ENCODE peak calls at places on chromosomes 7 and 10, in four cellular contexts. One of them, this sample, is unnamed.

GRCh38 chr10:102832987-102833386 is 4.2 kb downstream of the CYP17A1 start:
- DNase-seq in WTC11: no peak
- DNase-seq in BE2C: no peak
- DNase-seq in thoracic aorta: no peak
- DNase-seq in this sample: no peak

GRCh38 chr10:3745582-3745981 is 39.4 kb downstream of the KLF6 start:
- DNase-seq in BE2C: no peak
- DNase-seq in thoracic aorta: no peak
- DNase-seq in WTC11: no peak
- DNase-seq in this sample: no peak

GRCh38 chr7:121076350-121077164 is 88.0 kb downstream of the CPED1 start:
- DNase-seq in BE2C: no peak
- DNase-seq in thoracic aorta: no peak
- DNase-seq in WTC11: no peak
- DNase-seq in this sample: no peak

GRCh38 chr7:74575083-74575803 is 82.3 kb upstream of the GTF2I start:
- DNase-seq in WTC11: no peak
- DNase-seq in thoracic aorta: no peak
- DNase-seq in BE2C: no peak
- DNase-seq in this sample: no peak

GRCh38 chr10:6928531-6929080 is 348.5 kb upstream of the PRKCQ start:
- DNase-seq in WTC11: no peak
- DNase-seq in BE2C: no peak
- DNase-seq in thoracic aorta: no peak
- DNase-seq in this sample: no peak

GRCh38 chr10:11109590-11109989 is 91.9 kb downstream of the CELF2 start:
- DNase-seq in thoracic aorta: no peak
- DNase-seq in WTC11: no peak
- DNase-seq in BE2C: no peak
- DNase-seq in this sample: no peak

GRCh38 chr7:93016085-93016471 is 101.7 kb downstream of the SAMD9 start:
- DNase-seq in thoracic aorta: no peak
- DNase-seq in WTC11: no peak
- DNase-seq in BE2C: no peak
- DNase-seq in this sample: no peak

GRCh38 chr10:4545077-4545476 is 280.9 kb upstream of the AKR1E2 start:
- DNase-seq in BE2C: no peak
- DNase-seq in thoracic aorta: no peak
- DNase-seq in WTC11: no peak
- DNase-seq in this sample: no peak

GRCh38 chr10:20834825-20835224 is 62.3 kb downstream of the NEBL start:
- DNase-seq in WTC11: no peak
- DNase-seq in thoracic aorta: no peak
- DNase-seq in BE2C: no peak
- DNase-seq in this sample: no peak

GRCh38 chr10:5948999-5949759 is 28.2 kb downstream of the IL15RA start:
- DNase-seq in WTC11: peak
- DNase-seq in BE2C: peak
- DNase-seq in thoracic aorta: no peak
- DNase-seq in this sample: peak

GRCh38 chr7:147678943-147679342 is 911.6 kb upstream of the C7orf33 start:
- DNase-seq in BE2C: no peak
- DNase-seq in WTC11: no peak
- DNase-seq in thoracic aorta: no peak
- DNase-seq in this sample: no peak

GRCh38 chr7:55641273-55641691 is 69.0 kb upstream of the VOPP1 start:
- DNase-seq in WTC11: peak
- DNase-seq in BE2C: peak
- DNase-seq in thoracic aorta: no peak
- DNase-seq in this sample: no peak

GRCh38 chr10:113991091-113991860 is 52.4 kb upstream of the ADRB1 start:
- DNase-seq in BE2C: no peak
- DNase-seq in thoracic aorta: no peak
- DNase-seq in WTC11: no peak
- DNase-seq in this sample: no peak

GRCh38 chr10:58588673-58589265 is 76.1 kb downstream of the BICC1 start:
- DNase-seq in WTC11: peak
- DNase-seq in BE2C: no peak
- DNase-seq in thoracic aorta: no peak
- DNase-seq in this sample: no peak

GRCh38 chr7:28813238-28813962 is 144.7 kb downstream of the TRIL start:
- DNase-seq in WTC11: no peak
- DNase-seq in thoracic aorta: no peak
- DNase-seq in BE2C: no peak
- DNase-seq in this sample: no peak

GRCh38 chr10:78630944-78631838 is 437.6 kb upstream of the ZMIZ1 start:
- DNase-seq in WTC11: no peak
- DNase-seq in BE2C: no peak
- DNase-seq in thoracic aorta: no peak
- DNase-seq in this sample: no peak

GRCh38 chr7:130939285-130940095 is 205.5 kb upstream of the KLF14 start:
- DNase-seq in thoracic aorta: no peak
- DNase-seq in WTC11: no peak
- DNase-seq in BE2C: no peak
- DNase-seq in this sample: no peak

GRCh38 chr10:51000976-51001375 is 73.3 kb upstream of the PRKG1 start:
- DNase-seq in WTC11: no peak
- DNase-seq in BE2C: no peak
- DNase-seq in thoracic aorta: no peak
- DNase-seq in this sample: no peak

GRCh38 chr10:119270893-119271361 is 63.6 kb downstream of the GRK5 start:
- DNase-seq in WTC11: no peak
- DNase-seq in thoracic aorta: peak
- DNase-seq in BE2C: no peak
- DNase-seq in this sample: peak

GRCh38 chr7:32658034-32658944 is 163.0 kb downstream of the AVL9 start:
- DNase-seq in WTC11: no peak
- DNase-seq in thoracic aorta: no peak
- DNase-seq in BE2C: no peak
- DNase-seq in this sample: no peak

GRCh38 chr10:31584789-31585406 is 265.9 kb downstream of the ZEB1 start:
- DNase-seq in BE2C: peak
- DNase-seq in thoracic aorta: no peak
- DNase-seq in WTC11: no peak
- DNase-seq in this sample: no peak

GRCh38 chr10:5168897-5169296 is 16.1 kb downstream of the AKR1C8 start:
- DNase-seq in BE2C: no peak
- DNase-seq in thoracic aorta: no peak
- DNase-seq in WTC11: no peak
- DNase-seq in this sample: no peak

DNA sequence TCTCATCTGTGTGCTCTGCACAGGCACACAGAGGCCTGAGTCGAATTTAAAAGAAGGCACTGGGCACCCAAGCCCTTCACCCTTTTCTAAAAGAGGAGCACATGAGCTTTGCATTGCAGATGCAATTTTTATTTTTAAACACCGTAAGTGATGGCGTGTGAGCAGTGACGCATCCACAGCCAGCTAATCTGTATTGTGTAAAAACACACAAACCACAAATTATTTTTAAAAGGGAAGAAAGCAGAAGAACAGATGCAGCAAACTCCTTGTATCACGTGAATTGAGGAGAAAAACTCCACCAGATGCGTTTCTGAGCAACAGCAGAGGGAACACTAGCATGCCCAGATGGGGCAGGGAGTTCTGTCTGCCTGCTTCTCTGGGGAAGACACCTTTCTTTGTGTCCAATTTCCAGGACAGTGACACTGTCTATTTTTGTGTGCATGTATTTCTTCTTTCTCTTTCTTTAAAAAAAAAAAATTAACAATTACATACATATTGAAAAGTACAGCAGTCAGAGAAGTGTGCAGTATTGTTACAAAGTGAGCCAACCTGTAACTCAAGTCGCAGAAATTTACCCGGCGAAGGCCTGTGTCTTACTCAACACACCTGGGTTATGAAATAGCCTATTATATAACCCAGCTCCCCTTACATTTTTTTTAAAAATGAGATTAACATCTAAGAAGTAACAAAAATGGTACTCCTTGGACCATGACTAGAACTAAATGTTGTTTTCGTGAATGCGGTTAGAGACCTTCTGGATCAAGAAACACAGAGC is 39.2 kb downstream of the EEPD1 start:
- DNase-seq in BE2C: no peak
- DNase-seq in WTC11: no peak
- DNase-seq in thoracic aorta: no peak
- DNase-seq in this sample: no peak
- TF ChIP-seq CTCF in BE2C: no peak
- TF ChIP-seq CTCF in WTC11: no peak
- TF ChIP-seq CTCF in thoracic aorta: no peak
- TF ChIP-seq CTCF in this sample: no peak

GRCh38 chr10:62076872-62077271 is 175.4 kb downstream of the ARID5B start:
- DNase-seq in thoracic aorta: no peak
- DNase-seq in BE2C: no peak
- DNase-seq in WTC11: no peak
- DNase-seq in this sample: no peak
- TF ChIP-seq CTCF in thoracic aorta: no peak
- TF ChIP-seq CTCF in BE2C: no peak
- TF ChIP-seq CTCF in WTC11: no peak
- TF ChIP-seq CTCF in this sample: peak

GRCh38 chr7:132980406-132980805 is 101.5 kb downstream of the CHCHD3 start:
- DNase-seq in thoracic aorta: no peak
- DNase-seq in WTC11: no peak
- DNase-seq in BE2C: no peak
- DNase-seq in this sample: no peak
- TF ChIP-seq CTCF in thoracic aorta: no peak
- TF ChIP-seq CTCF in WTC11: no peak
- TF ChIP-seq CTCF in BE2C: no peak
- TF ChIP-seq CTCF in this sample: no peak

DNA sequence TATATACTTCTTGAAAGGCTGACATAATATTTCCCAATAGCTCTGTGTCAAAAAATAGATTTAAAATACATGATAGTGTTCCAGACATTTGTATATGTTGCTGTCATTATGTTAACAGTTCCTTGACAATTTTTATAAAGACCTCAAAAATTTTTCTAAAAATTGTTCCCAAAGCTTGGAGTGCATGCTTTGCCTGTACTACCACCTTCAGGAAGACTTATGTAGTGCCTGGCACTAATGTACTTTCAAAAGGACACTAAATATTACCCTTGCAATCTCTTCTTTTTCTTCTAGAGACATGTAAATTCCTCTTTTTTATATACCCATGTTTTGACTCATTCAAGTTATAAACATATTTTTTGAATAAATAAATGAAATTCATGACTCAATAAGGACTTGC is 48.0 kb upstream of the SP8 start:
- DNase-seq in WTC11: no peak
- DNase-seq in BE2C: no peak
- DNase-seq in thoracic aorta: no peak
- DNase-seq in this sample: no peak
- TF ChIP-seq CTCF in WTC11: peak
- TF ChIP-seq CTCF in BE2C: no peak
- TF ChIP-seq CTCF in thoracic aorta: no peak
- TF ChIP-seq CTCF in this sample: peak

DNA sequence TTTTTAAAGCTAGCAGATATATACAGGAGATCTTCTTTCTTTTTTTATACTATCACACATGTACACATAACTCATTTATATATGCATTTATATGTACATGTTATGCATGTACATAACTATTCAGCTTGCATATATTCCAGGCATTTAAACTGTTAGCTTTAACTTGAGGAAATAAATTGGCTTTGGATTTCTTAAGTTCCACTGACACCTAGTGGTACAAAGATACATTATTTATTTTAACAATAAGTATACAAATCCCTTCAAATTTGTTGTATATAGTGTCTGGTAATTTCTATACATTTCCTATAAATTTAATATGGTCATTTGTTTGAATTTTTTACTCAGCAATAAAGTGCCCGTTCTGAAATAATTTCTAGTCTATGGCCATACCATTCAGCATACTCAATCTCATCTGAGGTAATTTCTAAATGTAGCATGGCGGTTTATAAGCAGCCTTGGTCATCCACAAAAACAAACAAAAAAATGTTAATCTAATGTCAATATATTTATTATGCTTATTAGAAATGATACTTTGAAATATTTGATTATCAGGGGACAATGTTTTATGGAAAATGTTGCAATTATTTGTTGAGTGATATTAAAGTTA is 11.6 kb downstream of the ZDHHC6 start:
- DNase-seq in WTC11: no peak
- DNase-seq in BE2C: no peak
- DNase-seq in thoracic aorta: no peak
- DNase-seq in this sample: no peak
- TF ChIP-seq CTCF in WTC11: no peak
- TF ChIP-seq CTCF in BE2C: peak
- TF ChIP-seq CTCF in thoracic aorta: peak
- TF ChIP-seq CTCF in this sample: peak

DNA sequence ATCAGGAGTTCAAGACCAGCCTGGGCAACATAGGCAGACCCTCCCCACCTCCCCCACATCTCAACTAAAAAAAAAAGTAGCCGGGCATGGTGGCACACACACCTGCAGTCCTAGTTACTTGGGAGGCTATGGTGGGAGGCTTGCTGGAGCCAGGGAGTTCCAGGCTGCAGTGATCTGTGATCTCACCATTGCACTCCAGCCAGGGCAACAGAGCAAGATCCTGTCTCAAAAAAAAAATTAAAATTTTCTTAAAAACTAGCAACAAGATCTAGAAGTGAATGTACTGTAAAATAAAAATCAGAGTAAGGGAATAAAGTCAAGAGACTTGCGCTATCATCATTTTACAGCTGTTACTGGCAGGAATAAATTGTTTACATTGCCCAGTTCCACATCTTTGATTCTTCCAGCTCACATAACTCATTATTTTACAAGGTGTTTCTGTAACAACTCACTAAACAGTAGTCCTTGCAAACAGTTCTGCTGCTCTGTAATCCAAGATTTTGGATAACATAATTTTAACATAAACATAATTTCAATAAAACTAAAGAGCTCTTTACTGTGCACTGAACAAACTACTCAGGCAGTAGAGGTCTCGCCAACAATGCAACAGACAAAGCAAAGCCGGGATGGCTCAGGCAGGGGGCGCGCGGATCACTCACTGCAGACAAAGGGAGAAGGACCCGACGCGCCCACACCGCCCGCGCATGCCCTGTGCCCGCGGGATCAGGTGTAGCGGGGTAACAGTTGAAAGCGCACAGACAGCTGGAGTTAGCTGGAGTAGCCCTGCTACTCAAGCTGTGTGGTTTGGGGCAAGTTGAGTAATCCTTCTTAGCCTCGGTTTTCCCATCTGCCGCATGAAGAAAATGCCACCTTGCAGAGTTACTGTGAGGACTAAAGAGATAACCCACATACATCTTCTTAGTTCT is 73.3 kb upstream of the NFE2L3 start:
- DNase-seq in BE2C: peak
- DNase-seq in thoracic aorta: no peak
- DNase-seq in WTC11: peak
- DNase-seq in this sample: no peak
- TF ChIP-seq CTCF in BE2C: peak
- TF ChIP-seq CTCF in thoracic aorta: no peak
- TF ChIP-seq CTCF in WTC11: no peak
- TF ChIP-seq CTCF in this sample: peak

GRCh38 chr7:77460057-77460486 is 43.9 kb upstream of the GSAP start:
- DNase-seq in thoracic aorta: no peak
- DNase-seq in BE2C: no peak
- DNase-seq in WTC11: no peak
- DNase-seq in this sample: no peak
- TF ChIP-seq CTCF in thoracic aorta: no peak
- TF ChIP-seq CTCF in BE2C: peak
- TF ChIP-seq CTCF in WTC11: no peak
- TF ChIP-seq CTCF in this sample: no peak